ENCODE peak calls at places on chromosomes 13 and 19, in five cellular contexts. O is naive thymus-derived CD4-positive, alpha-beta T cell; A is AG04450; Q is mucosa of descending colon; U is ovary. Z is an unnamed sample.

GRCh38 chr13:81140675-81141074 is 799.7 kb upstream of the SPRY2 start:
- DNase-seq in O (no peak), U (no peak), A (no peak), Q (no peak), Z (no peak)

GRCh38 chr13:33252103-33252502 is 33.5 kb downstream of the STARD13 start:
- DNase-seq in U (no peak), A (no peak), O (no peak), Q (no peak), Z (no peak)

GRCh38 chr13:46622918-46623256 is 69.9 kb downstream of the LRCH1 start:
- DNase-seq in U (peak; percentile 57), Q (no peak), O (no peak), A (peak; percentile 60), Z (peak; percentile 85)

GRCh38 chr13:31204592-31204991 is 4.8 kb downstream of the B3GLCT start:
- DNase-seq in U (no peak), A (no peak), O (no peak), Q (no peak), Z (no peak)

GRCh38 chr19:7658219-7658686 is 10.6 kb upstream of the RETN start:
- DNase-seq in Q (no peak), U (no peak), O (peak; percentile 69), A (no peak), Z (no peak)

GRCh38 chr13:103839460-103839859 is 773.2 kb upstream of the SLC10A2 start:
- DNase-seq in Q (no peak), A (no peak), O (no peak), U (no peak), Z (no peak)

GRCh38 chr13:50320297-50320862 is 305.1 kb downstream of the KCNRG start:
- DNase-seq in A (peak; percentile 4), Q (no peak), O (no peak), U (no peak), Z (no peak)

GRCh38 chr13:45257638-45258338 is 56.9 kb upstream of the KCTD4 start:
- DNase-seq in A (no peak), Q (no peak), O (no peak), U (no peak), Z (no peak)

GRCh38 chr13:44755872-44756271 is 179.7 kb upstream of the TSC22D1 start:
- DNase-seq in A (no peak), O (no peak), U (no peak), Q (no peak), Z (no peak)

GRCh38 chr13:29937836-29938235 is 87.4 kb upstream of the UBL3 start:
- DNase-seq in A (no peak), O (peak; percentile 33), Q (no peak), U (no peak), Z (no peak)

GRCh38 chr19:47309038-47309437 is 623 bp upstream of the C5AR1 start:
- DNase-seq in O (no peak), U (no peak), A (no peak), Q (no peak), Z (no peak)

GRCh38 chr13:97749174-97749573 is 204.3 kb upstream of the IPO5 start:
- DNase-seq in U (no peak), A (no peak), O (no peak), Q (no peak), Z (no peak)

GRCh38 chr13:49616688-49617065 is 11.6 kb upstream of the ARL11 start:
- DNase-seq in O (no peak), U (no peak), Q (no peak), A (no peak), Z (no peak)

GRCh38 chr13:38879278-38879677 is 111.4 kb downstream of the STOML3 start:
- DNase-seq in A (no peak), O (no peak), U (no peak), Q (no peak), Z (no peak)

GRCh38 chr13:37029617-37030016 is 29.0 kb downstream of the EXOSC8 start:
- DNase-seq in A (peak; percentile 1), O (no peak), Q (no peak), U (no peak), Z (no peak)

GRCh38 chr13:41289463-41289881 is 21.6 kb upstream of the NAA16 start:
- DNase-seq in A (no peak), O (no peak), Q (no peak), U (no peak), Z (no peak)

GRCh38 chr19:1621574-1621973 is 16.3 kb upstream of the UQCR11 start:
- DNase-seq in A (no peak), U (no peak), O (no peak), Q (no peak), Z (no peak)

GRCh38 chr19:45440873-45441654 is 17.3 kb upstream of the ERCC1 start:
- DNase-seq in A (no peak), Q (no peak), O (no peak), U (no peak), Z (no peak)

GRCh38 chr13:99269627-99270252 is 11.6 kb upstream of the GPR18 start:
- DNase-seq in Q (no peak), O (peak; percentile 55), U (no peak), A (peak; percentile 36), Z (no peak)

GRCh38 chr19:43367822-43368221 is 14.3 kb downstream of the CD177 start:
- DNase-seq in U (no peak), Q (no peak), A (no peak), O (no peak), Z (no peak)

GRCh38 chr19:49556412-49557398 is 23.7 kb downstream of the NOSIP start:
- DNase-seq in U (peak; percentile 47), Q (peak; percentile 54), O (peak; percentile 67), A (no peak), Z (no peak)

GRCh38 chr19:53158119-53158656 is 665 bp downstream of the ZNF347 start:
- DNase-seq in A (no peak), U (peak; percentile 56), O (peak; percentile 41), Q (peak; percentile 58), Z (peak; percentile 33)

GRCh38 chr13:52713894-52714293 is 25.7 kb downstream of the CNMD start:
- DNase-seq in Q (no peak), O (no peak), A (no peak), U (no peak), Z (no peak)

GRCh38 chr19:55406869-55407624 is 541 bp downstream of the UBE2S start:
- DNase-seq in A (no peak), Q (no peak), U (no peak), O (peak; percentile 23), Z (peak; percentile 40)

GRCh38 chr19:46265217-46265828 is 31.5 kb upstream of the HIF3A start:
- DNase-seq in U (peak; percentile 53), Q (no peak), A (peak; percentile 57), O (peak; percentile 52), Z (peak; percentile 52)

GRCh38 chr19:6587998-6588507 is 2.9 kb downstream of the CD70 start:
- DNase-seq in Q (no peak), A (no peak), O (no peak), U (no peak), Z (no peak)
- H3K4me3 ChIP-seq in Q (no peak overlapping the region), A (no peak overlapping the region), O (no peak overlapping the region), U (no peak overlapping the region), Z (no peak overlapping the region)

DNA sequence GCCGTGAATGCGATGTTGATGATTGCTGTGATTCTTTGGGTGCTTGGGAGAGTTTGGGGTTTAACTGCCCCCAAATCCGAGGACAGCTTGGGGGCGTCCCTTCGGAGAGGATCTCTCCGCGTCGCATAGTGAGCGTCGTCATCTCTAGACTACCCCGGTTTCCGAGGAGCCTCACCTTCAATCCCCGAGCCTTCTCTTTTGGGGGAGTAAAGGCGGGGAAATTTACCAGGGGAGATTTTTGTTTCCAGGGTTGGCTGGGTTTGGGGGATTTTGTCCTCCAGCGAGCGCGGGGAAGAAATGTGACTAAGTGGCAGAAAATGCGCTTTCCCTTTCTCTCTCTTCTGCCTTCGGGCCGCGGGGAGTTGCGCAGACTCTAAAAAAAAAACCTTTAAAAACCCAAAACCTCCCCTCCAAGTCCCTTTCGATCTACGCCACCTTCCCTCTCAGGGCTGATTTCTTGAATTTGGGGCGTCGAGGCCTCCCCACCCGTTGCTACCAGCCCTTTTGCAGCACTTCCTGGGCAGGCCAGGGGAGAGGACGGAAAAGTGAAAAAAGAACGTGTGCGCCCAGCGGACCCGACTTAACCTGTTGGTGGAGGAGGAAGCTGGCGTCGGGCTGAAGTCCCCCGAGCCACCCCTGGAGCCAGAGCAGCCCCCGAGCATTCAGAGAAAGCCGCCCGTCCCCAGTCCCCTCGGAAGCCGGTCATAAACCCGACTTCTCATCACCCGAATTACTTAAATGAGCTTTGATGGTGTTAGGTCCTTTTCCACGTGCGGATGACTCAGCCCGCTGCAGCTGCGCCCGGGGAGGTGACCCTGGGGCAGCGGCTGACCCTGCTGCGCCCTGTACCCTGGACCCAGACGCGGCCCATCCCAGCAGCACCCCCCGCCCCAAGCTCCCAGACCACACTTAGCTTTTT is 17.7 kb downstream of the NFIX start:
- DNase-seq in U (peak; percentile 87), A (no peak), Q (peak; percentile 73), O (peak; percentile 25), Z (peak; percentile 84)
- H3K4me3 ChIP-seq in U (peak overlapping the region; percentile 46), A (peak overlapping the region; percentile 52), Q (no peak overlapping the region), O (peak overlapping the region; percentile 51), Z (peak overlapping the region; percentile 42)

DNA sequence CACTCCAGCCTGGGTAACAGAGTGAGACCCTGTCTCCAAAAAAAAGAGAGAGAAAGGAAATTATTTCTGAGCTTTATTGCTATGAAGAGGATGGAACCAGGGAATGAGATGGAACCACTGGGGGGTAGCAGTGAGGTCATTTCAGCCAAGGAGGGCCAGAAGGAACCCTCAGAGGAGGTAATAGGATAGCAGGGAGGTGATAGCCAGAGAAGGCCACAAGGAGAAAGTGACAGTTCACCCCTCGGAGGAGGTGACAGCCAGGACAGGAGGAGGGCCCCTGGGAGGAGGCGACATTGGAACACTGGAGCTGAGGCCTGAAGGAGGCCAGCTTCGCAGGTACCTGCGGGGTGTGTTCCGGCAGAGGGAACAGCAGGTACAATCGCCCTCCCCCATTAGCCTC is 695 bp upstream of the PGPEP1 start:
- DNase-seq in U (no peak), A (no peak), Q (no peak), O (no peak), Z (no peak)
- H3K4me3 ChIP-seq in U (peak overlapping the region; percentile 79), A (no peak overlapping the region), Q (peak overlapping the region; percentile 65), O (peak overlapping the region; percentile 66), Z (peak overlapping the region; percentile 76)

GRCh38 chr13:93045836-93046235 is 180.8 kb upstream of the GPC6 start:
- DNase-seq in U (no peak), Q (no peak), A (no peak), O (no peak), Z (no peak)
- H3K4me3 ChIP-seq in U (no peak overlapping the region), Q (no peak overlapping the region), A (no peak overlapping the region), O (no peak overlapping the region), Z (no peak overlapping the region)

DNA sequence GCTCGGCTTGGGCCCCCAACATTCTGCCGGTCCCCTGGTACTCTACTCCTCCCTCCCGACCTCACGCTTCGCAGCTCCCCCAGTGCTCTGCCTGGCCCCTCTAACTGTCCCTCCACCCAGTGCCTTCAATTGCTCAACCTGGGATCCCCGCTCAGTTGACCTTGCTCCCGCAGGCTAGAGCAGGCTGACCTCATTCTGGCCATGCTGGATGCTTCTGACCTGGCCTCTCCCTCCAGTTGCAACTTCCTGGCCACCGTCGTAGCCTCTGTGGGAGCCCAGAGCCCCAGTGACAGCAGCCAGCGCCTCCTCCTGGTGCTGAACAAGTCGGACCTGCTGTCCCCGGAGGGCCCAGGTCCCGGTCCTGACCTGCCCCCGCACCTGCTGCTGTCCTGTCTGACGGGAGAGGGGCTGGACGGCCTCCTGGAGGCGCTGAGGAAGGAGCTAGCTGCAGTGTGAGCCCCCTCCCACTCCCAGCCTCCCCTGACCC is 3.6 kb downstream of the GTPBP3 start:
- DNase-seq in O (no peak), Q (peak; percentile 59), U (no peak), A (no peak), Z (no peak)
- H3K4me3 ChIP-seq in O (no peak overlapping the region), Q (no peak overlapping the region), U (no peak overlapping the region), A (no peak overlapping the region), Z (no peak overlapping the region)

DNA sequence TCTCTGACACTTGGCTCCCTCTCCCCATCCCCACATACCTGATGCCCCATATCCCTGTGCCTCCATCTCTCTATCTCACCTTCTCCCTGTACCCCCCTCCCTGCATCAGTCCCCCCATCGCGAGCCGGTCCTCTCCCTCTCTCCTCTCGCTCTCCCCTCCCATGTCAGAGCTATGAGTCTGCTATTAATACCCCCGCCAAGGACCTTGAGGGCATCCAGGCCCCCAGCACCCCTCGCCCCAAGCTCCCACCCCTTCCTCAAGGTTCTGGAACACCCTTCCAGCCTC is 1.6 kb downstream of the GRIN2D start:
- DNase-seq in A (no peak), U (no peak), Q (no peak), O (no peak), Z (no peak)
- H3K4me3 ChIP-seq in A (no peak overlapping the region), U (no peak overlapping the region), Q (no peak overlapping the region), O (no peak overlapping the region), Z (no peak overlapping the region)

Z was measured in uterus.